ENCODE peak calls at places on chromosomes 4 and X, in ten cellular contexts. B is A549, E is suprapubic skin, I is HepG2, S is ovary, G is upper lobe of left lung, Z is sigmoid colon, N is HCT116, A is adrenal gland, V is right lobe of liver. O is an unnamed sample. For H3K4me1, the result is how much of the 10 kb centered on the place peaks cover.

GRCh38 chrX:29535212-29536162 is 679.9 kb upstream of the MAGEB2 start:
- DNase-seq in B (peak), E (no peak), I (no peak), S (no peak), G (no peak), Z (no peak), N (no peak), A (no peak), V (no peak), O (no peak)

GRCh38 chr4:11543710-11544109 is 115.0 kb upstream of the HS3ST1 start:
- DNase-seq in B (no peak), E (no peak), I (no peak), S (no peak), G (no peak), Z (no peak), N (peak), A (peak), V (no peak), O (no peak)

GRCh38 chr4:155208258-155209054 is at the start of gene NPY2R:
- DNase-seq in B (peak), E (no peak), I (no peak), S (no peak), G (no peak), Z (peak), N (no peak), A (no peak), V (no peak), O (peak)

GRCh38 chrX:108439434-108439883 is at the start of gene COL4A5:
- DNase-seq in B (peak), E (no peak), I (peak), S (peak), G (peak), Z (peak), N (peak), A (peak), V (peak), O (peak)

GRCh38 chrX:17744896-17745523 is 7.7 kb downstream of the SCML1 start:
- DNase-seq in B (no peak), E (no peak), I (peak), S (no peak), G (no peak), Z (no peak), N (no peak), A (no peak), V (no peak), O (no peak)

GRCh38 chrX:105477351-105477750 is 256.9 kb upstream of the TEX13A start:
- DNase-seq in B (no peak), E (no peak), I (no peak), S (no peak), G (no peak), Z (no peak), N (no peak), A (no peak), V (no peak), O (no peak)

GRCh38 chrX:71541546-71542022 is 8.7 kb downstream of the OGT start:
- DNase-seq in B (no peak), E (no peak), I (no peak), S (no peak), G (no peak), Z (no peak), N (no peak), A (no peak), V (no peak), O (no peak)

GRCh38 chr4:123503698-123504389 is 107.2 kb downstream of the SPRY1 start:
- DNase-seq in B (no peak), E (no peak), I (no peak), S (no peak), G (peak), Z (no peak), N (no peak), A (no peak), V (no peak), O (no peak)

GRCh38 chr4:87506974-87507701 is 22.0 kb downstream of the SPARCL1 start:
- DNase-seq in B (no peak), E (no peak), I (no peak), S (no peak), G (no peak), Z (no peak), N (no peak), A (no peak), V (no peak), O (no peak)

GRCh38 chr4:115323106-115323684 is 209.8 kb upstream of the NDST4 start:
- DNase-seq in B (no peak), E (no peak), I (no peak), S (no peak), G (no peak), Z (no peak), N (no peak), A (no peak), V (no peak), O (no peak)

GRCh38 chr4:151031831-151032605 is 16.9 kb upstream of the LRBA start:
- DNase-seq in B (no peak), E (no peak), I (no peak), S (no peak), G (no peak), Z (no peak), N (no peak), A (no peak), V (no peak), O (no peak)

GRCh38 chr4:158624889-158625478 is 46.7 kb downstream of the C4orf46 start:
- DNase-seq in B (peak), E (no peak), I (peak), S (no peak), G (no peak), Z (no peak), N (peak), A (no peak), V (no peak), O (no peak)

GRCh38 chrX:9133426-9133825 is 99.5 kb upstream of the FAM9B start:
- DNase-seq in B (no peak), E (no peak), I (no peak), S (no peak), G (no peak), Z (no peak), N (no peak), A (no peak), V (no peak), O (no peak)

GRCh38 chrX:821311-822178 is 191.0 kb downstream of the SHOX start:
- DNase-seq in B (no peak), E (no peak), I (no peak), S (no peak), G (no peak), Z (no peak), N (no peak), A (no peak), V (no peak), O (no peak)

GRCh38 chr4:36823199-36823967 is 421.2 kb upstream of the NWD2 start:
- DNase-seq in B (no peak), E (no peak), I (no peak), S (no peak), G (no peak), Z (no peak), N (no peak), A (peak), V (no peak), O (no peak)

GRCh38 chr4:32140636-32141035 is 1420.5 kb downstream of the PCDH7 start:
- DNase-seq in B (no peak), E (no peak), I (no peak), S (no peak), G (no peak), Z (no peak), N (no peak), A (no peak), V (no peak), O (no peak)

GRCh38 chr4:171067422-171067821 is 745.8 kb upstream of the GALNTL6 start:
- DNase-seq in B (no peak), E (no peak), I (no peak), S (no peak), G (no peak), Z (no peak), N (no peak), A (no peak), V (no peak), O (no peak)

GRCh38 chr4:105061720-105062119 is 85.0 kb upstream of the TET2 start:
- DNase-seq in B (no peak), E (no peak), I (no peak), S (no peak), G (no peak), Z (no peak), N (no peak), A (no peak), V (no peak), O (no peak)

GRCh38 chrX:137025930-137026329 is 7.9 kb downstream of the GPR101 start:
- DNase-seq in B (no peak), E (no peak), I (no peak), S (no peak), G (no peak), Z (no peak), N (no peak), A (no peak), V (no peak), O (no peak)

GRCh38 chr4:76758290-76758882 is 139.6 kb downstream of the SOWAHB start:
- DNase-seq in B (peak), E (no peak), I (peak), S (peak), G (no peak), Z (no peak), N (peak), A (peak), V (peak), O (no peak)

GRCh38 chr4:100913685-100914084 is 395.9 kb upstream of the EMCN start:
- DNase-seq in B (no peak), E (no peak), I (no peak), S (no peak), G (no peak), Z (no peak), N (no peak), A (no peak), V (no peak), O (no peak)

GRCh38 chrX:80799616-80800015 is 10.1 kb downstream of the BRWD3 start:
- DNase-seq in B (no peak), E (no peak), I (no peak), S (no peak), G (no peak), Z (no peak), N (no peak), A (no peak), V (no peak), O (no peak)

GRCh38 chr4:6852582-6852981 is 57.0 kb upstream of the TBC1D14 start:
- DNase-seq in B (no peak), E (no peak), I (no peak), S (no peak), G (no peak), Z (no peak), N (no peak), A (no peak), V (no peak), O (no peak)

GRCh38 chr4:40310225-40310624 is 24.9 kb upstream of the CHRNA9 start:
- DNase-seq in B (no peak), E (no peak), I (no peak), S (no peak), G (no peak), Z (peak), N (no peak), A (no peak), V (no peak), O (no peak)

GRCh38 chr4:78585633-78586032 is 34.1 kb downstream of the ANXA3 start:
- DNase-seq in B (no peak), E (no peak), I (no peak), S (no peak), G (no peak), Z (no peak), N (no peak), A (no peak), V (no peak), O (no peak)

DNA sequence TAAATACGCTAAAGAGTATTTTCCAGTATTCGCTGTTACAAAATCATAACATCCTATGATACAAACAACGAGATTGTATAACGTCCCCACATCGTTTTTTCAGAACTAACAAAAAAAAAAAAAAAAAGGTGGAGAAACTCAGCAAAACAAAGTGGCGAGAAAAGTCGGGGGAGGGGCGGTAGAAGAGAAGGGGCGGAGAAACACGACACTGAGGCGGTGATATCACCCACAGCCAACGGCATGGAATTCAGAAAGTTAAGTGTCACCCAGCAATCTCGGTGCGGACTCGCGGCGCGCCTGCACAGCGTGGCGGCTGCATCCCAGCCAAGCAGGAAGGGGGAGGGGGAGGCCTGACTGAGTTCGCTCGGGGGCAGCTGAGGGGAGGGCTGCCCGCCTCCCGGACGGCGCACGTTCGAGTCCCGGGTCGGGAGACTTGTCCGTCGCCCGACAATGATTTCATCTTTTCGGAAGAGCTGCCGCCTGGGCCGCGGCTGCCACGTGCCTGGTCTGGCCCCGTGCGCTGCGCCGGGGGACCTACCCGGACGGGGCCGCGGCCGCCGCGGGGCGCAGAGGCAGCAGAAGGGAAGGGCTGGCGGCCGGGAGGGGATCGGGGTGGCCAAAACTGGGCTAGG is 830 bp downstream of the SETD7 start:
- DNase-seq in B (peak), E (peak), I (no peak), S (peak), G (peak), Z (peak), N (peak), A (peak), V (peak), O (peak)
- TF ChIP-seq POLR2A in B (peak), E (peak), I (no peak), S (peak), G (peak), Z (peak), N (peak), A (peak), V (peak), O (peak)

GRCh38 chr4:16844796-16845586 is 53.5 kb downstream of the LDB2 start:
- DNase-seq in B (no peak), E (no peak), I (peak), S (no peak), G (no peak), Z (no peak), N (no peak), A (no peak), V (no peak), O (no peak)

GRCh38 chr4:16852168-16852567 is 46.3 kb downstream of the LDB2 start:
- DNase-seq in B (no peak), E (no peak), I (no peak), S (no peak), G (no peak), Z (no peak), N (no peak), A (no peak), V (no peak), O (no peak)

GRCh38 chr4:16843831-16844508 is 54.5 kb downstream of the LDB2 start:
- DNase-seq in B (no peak), E (no peak), I (peak), S (no peak), G (no peak), Z (no peak), N (no peak), A (no peak), V (no peak), O (no peak)

GRCh38 chr4:16846520-16847117 is 51.8 kb downstream of the LDB2 start:
- DNase-seq in B (no peak), E (no peak), I (no peak), S (no peak), G (no peak), Z (no peak), N (no peak), A (no peak), V (no peak), O (no peak)
- H3K4me1 ChIP-seq in B (under half), E (under half), I (under half), S (under half), G (under half), Z (under half), N (under half), A (under half), V (under half), O (under half)

GRCh38 chr4:103198111-103198765 is at the start of gene CENPE:
- DNase-seq in B (peak), E (peak), I (peak), S (peak), G (peak), Z (peak), N (peak), A (peak), V (peak), O (peak)
- TF ChIP-seq POLR2A in B (no peak), E (no peak), I (peak), S (no peak), G (peak), Z (no peak), N (peak), A (peak), V (no peak), O (no peak)

GRCh38 chr4:186757696-186758330 is 34.2 kb upstream of the FAT1 start:
- DNase-seq in B (no peak), E (no peak), I (no peak), S (no peak), G (no peak), Z (no peak), N (no peak), A (no peak), V (no peak), O (no peak)
- H3K4me1 ChIP-seq in B (under half), E (under half), I (half or more), S (under half), G (under half), Z (under half), N (under half), A (under half), V (under half), O (under half)

O was measured in transverse colon.